ENCODE peak calls at places on chromosomes 13 and 19, in five cellular contexts. R is K562, I is GM12878, P is HepG2, Z is H1. E is an unnamed sample.

GRCh38 chr19:43101950-43102349 is 19.4 kb upstream of the PSG2 start:
- DNase-seq in I (no peak), P (no peak), R (no peak), Z (no peak), E (no peak)

GRCh38 chr13:113216165-113217056 is 7.0 kb downstream of the CUL4A start:
- DNase-seq in P (peak; percentile 45), Z (no peak), I (no peak), R (no peak), E (peak; percentile 70)

GRCh38 chr13:78562237-78562889 is 41.0 kb downstream of the POU4F1 start:
- DNase-seq in Z (no peak), I (no peak), R (no peak), P (no peak), E (no peak)

GRCh38 chr19:16714702-16715294 is 4.8 kb upstream of the NWD1 start:
- DNase-seq in R (peak; percentile 81), Z (peak; percentile 92), I (peak; percentile 20), P (peak; percentile 24), E (peak; percentile 76)

GRCh38 chr19:17337675-17338439 is 504 bp downstream of the GTPBP3 start:
- DNase-seq in R (peak; percentile 88), I (no peak), P (no peak), Z (peak; percentile 70), E (peak; percentile 70)

GRCh38 chr19:16702123-16702522 is 17.5 kb upstream of the NWD1 start:
- DNase-seq in R (no peak), Z (no peak), P (peak; percentile 10), I (no peak), E (no peak)

GRCh38 chr13:39263531-39263930 is 225.3 kb downstream of the NHLRC3 start:
- DNase-seq in P (no peak), R (no peak), Z (no peak), I (no peak), E (no peak)

GRCh38 chr13:21771075-21771474 is 100.2 kb downstream of the FGF9 start:
- DNase-seq in I (no peak), R (no peak), Z (no peak), P (no peak), E (no peak)

GRCh38 chr19:7199613-7200533 is 94.3 kb downstream of the INSR start:
- DNase-seq in Z (no peak), I (no peak), P (peak; percentile 91), R (no peak), E (no peak)

GRCh38 chr13:113664751-113665581 is 2.1 kb upstream of the GRK1 start:
- DNase-seq in P (no peak), R (no peak), I (no peak), Z (no peak), E (no peak)

GRCh38 chr19:42335374-42335936 is 10.0 kb downstream of the MEGF8 start:
- DNase-seq in P (no peak), R (no peak), Z (no peak), I (no peak), E (no peak)

GRCh38 chr19:21758296-21758695 is 9.1 kb downstream of the ZNF100 start:
- DNase-seq in I (no peak), R (no peak), P (no peak), Z (no peak), E (no peak)

GRCh38 chr19:30742539-30742938 is 370.4 kb downstream of the ZNF536 start:
- DNase-seq in P (no peak), Z (no peak), R (no peak), I (no peak), E (peak; percentile 8)

GRCh38 chr19:3479177-3479818 is 1.0 kb downstream of the SMIM24 start:
- DNase-seq in P (no peak), Z (peak; percentile 69), R (peak; percentile 94), I (no peak), E (peak; percentile 96)

GRCh38 chr19:3507371-3508120 is 1.4 kb downstream of the FZR1 start:
- DNase-seq in P (peak; percentile 74), R (peak; percentile 57), I (no peak), Z (peak; percentile 75), E (peak; percentile 73)

GRCh38 chr19:27672309-27673047 is 1540.5 kb downstream of the UQCRFS1 start:
- DNase-seq in Z (no peak), I (no peak), P (no peak), R (no peak), E (no peak)

GRCh38 chr13:105972811-105973590 is 562.5 kb downstream of the EFNB2 start:
- DNase-seq in R (no peak), Z (no peak), P (no peak), I (no peak), E (no peak)

GRCh38 chr13:113014752-113015745 is 46.0 kb downstream of the MCF2L start:
- DNase-seq in P (no peak), Z (no peak), I (no peak), R (no peak), E (no peak)

GRCh38 chr13:75566658-75567057 is 17.1 kb downstream of the UCHL3 start:
- DNase-seq in P (peak; percentile 31), I (no peak), Z (no peak), R (no peak), E (peak; percentile 29)

GRCh38 chr19:8638078-8638619 is 7.7 kb downstream of the NFILZ start:
- DNase-seq in P (peak; percentile 71), I (no peak), Z (no peak), R (no peak), E (no peak)

GRCh38 chr13:29103036-29103800 is 283.1 kb downstream of the MTUS2 start:
- DNase-seq in Z (no peak), R (no peak), I (no peak), P (no peak), E (no peak)

GRCh38 chr13:48201044-48201443 is 32.0 kb upstream of the ITM2B start:
- DNase-seq in I (no peak), P (peak; percentile 85), R (no peak), Z (no peak), E (no peak)

GRCh38 chr13:27044837-27045570 is 126.6 kb downstream of the USP12 start:
- DNase-seq in I (peak; percentile 33), P (no peak), Z (peak; percentile 35), R (no peak), E (no peak)

GRCh38 chr13:91398413-91399188 is at the start of gene GPC5:
- DNase-seq in I (no peak), P (peak; percentile 15), Z (peak; percentile 92), R (peak; percentile 100), E (peak; percentile 76)

DNA sequence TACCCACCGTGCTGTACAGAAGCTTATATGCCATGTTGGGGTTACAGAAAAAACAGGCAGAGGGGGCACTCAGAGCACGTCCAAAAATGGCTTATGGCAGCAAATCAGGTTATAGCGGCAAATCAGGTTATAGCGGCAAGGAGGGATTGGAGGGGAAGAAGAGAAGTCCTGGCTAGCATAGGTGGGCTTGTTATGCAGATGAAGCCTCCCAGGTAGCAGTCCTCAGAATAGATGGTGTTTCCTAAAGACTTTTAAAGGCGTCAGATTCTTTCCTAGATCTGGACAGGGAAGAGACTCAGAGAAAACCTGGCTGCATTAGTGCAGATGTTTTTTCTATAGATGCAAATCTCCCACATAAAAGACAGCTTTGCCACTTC is 19.8 kb upstream of the PLEKHF1 start:
- DNase-seq in Z (no peak), I (no peak), R (no peak), P (no peak), E (peak; percentile 43)
- TF ChIP-seq CREB1 in Z (no peak), I (no peak), R (no peak), P (no peak), E (no peak)

GRCh38 chr13:80237646-80238045 is 103.3 kb downstream of the SPRY2 start:
- DNase-seq in Z (no peak), I (no peak), R (no peak), P (no peak), E (no peak)

GRCh38 chr13:80239571-80240255 is 101.2 kb downstream of the SPRY2 start:
- DNase-seq in I (no peak), R (no peak), P (no peak), Z (no peak), E (no peak)

GRCh38 chr13:80239116-80239515 is 101.8 kb downstream of the SPRY2 start:
- DNase-seq in I (no peak), P (no peak), R (no peak), Z (no peak), E (no peak)

GRCh38 chr13:80235559-80236296 is 105.2 kb downstream of the SPRY2 start:
- DNase-seq in I (no peak), R (no peak), P (no peak), Z (no peak), E (peak; percentile 21)

DNA sequence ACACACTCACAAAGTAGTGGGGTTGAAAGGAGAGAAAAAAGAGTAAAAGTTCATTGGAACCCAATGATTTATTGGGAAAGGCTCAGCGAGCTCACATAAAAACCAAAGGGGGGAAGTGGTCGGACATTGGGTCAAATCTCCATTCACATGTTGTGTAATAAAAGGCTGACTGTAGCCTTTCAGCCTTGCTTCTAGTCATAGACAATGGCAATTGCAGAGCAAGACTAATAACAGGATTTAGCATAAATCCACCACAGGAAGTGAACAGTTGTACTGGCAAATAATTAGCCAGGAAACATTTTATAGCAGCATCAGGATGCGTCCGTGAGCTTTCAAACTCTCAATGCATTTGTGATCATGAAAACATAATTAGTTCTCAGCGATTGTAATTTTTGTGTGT is 105.8 kb downstream of the SPRY2 start:
- DNase-seq in R (no peak), Z (no peak), P (no peak), I (no peak), E (no peak)
- H2AFZ ChIP-seq in R (no peak overlapping the region), Z (peak overlapping the region; percentile 8), P (no peak overlapping the region), I (no peak overlapping the region), E (peak overlapping the region; percentile 9)

GRCh38 chr13:43307221-43307920 is 284.0 kb downstream of the DNAJC15 start:
- DNase-seq in P (no peak), R (no peak), I (no peak), Z (no peak), E (no peak)
- TF ChIP-seq CREB1 in P (no peak), R (no peak), I (no peak), Z (no peak), E (no peak)

GRCh38 chr19:6060600-6061391 is 49.5 kb downstream of the RFX2 start:
- DNase-seq in Z (no peak), P (no peak), I (no peak), R (peak; percentile 92), E (no peak)
- H2AFZ ChIP-seq in Z (no peak overlapping the region), P (no peak overlapping the region), I (no peak overlapping the region), R (peak overlapping the region; percentile 74), E (no peak overlapping the region)

DNA sequence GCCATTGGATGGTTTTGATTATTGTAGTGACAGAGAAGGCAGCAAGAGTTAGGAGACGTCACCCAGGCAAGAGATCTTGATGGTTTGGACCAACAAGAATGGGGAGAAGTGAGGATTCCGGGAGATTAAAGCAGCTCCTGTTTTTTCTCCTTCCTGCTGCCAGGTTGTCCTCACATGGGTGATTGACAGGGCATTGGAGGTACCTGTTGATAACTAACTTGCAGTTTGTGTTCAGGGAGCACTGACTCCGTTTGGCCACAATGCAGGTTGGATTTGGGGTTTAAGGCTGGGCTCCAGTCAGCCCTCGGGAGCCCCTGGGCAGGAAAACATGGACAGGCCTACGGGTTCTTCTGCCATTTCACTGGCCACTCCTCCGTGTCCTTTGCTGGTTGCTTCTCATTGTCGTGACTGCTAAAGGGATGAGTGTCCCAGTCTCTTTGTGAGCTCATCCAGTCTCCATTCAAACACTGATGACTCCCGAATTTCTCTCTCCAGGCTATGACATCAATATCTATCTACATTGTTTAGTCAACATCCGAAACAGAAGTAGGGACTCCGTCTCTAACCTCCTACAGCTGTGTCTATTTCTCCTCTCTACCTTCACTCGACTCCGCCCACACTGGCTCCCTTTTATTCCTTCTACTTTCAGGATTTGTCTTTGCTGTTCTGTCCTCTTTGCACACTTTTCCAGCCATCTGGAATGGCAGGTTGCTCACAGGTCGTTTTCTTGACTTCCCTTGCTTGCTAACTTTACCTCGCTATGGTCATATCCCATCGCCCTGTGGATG is 1.3 kb upstream of the PTOV1 start:
- DNase-seq in I (no peak), R (no peak), P (no peak), Z (no peak), E (no peak)
- TF ChIP-seq CREB1 in I (no peak), R (no peak), P (no peak), Z (no peak), E (no peak)